ENCODE peak calls at places on chromosomes 12 and 14, in eight cellular contexts. G is HCT116, W is A549, T is HepG2, S is K562, Z is endothelial cell of umbilical vein, N is GM12878, D is H1. C is an unnamed sample.

GRCh38 chr12:43255642-43256041 is 296.4 kb downstream of the ADAMTS20 start:
- DNase-seq in W (no peak), D (no peak), N (no peak), G (no peak), Z (no peak), T (no peak), S (no peak), C (no peak)

GRCh38 chr12:3543826-3544225 is 52.8 kb downstream of the PRMT8 start:
- DNase-seq in Z (no peak), D (no peak), G (no peak), T (no peak), W (no peak), N (no peak), S (no peak), C (no peak)

GRCh38 chr12:39807043-39807442 is 187.4 kb upstream of the ABCD2 start:
- DNase-seq in D (no peak), N (no peak), S (peak; percentile 63), T (peak; percentile 45), Z (peak; percentile 39), G (peak; percentile 51), W (peak; percentile 63), C (peak; percentile 51)

GRCh38 chr14:50082308-50082742 is 34.0 kb downstream of the VCPKMT start:
- DNase-seq in G (no peak), W (no peak), S (no peak), N (no peak), T (no peak), Z (no peak), D (no peak), C (no peak)

GRCh38 chr12:65387396-65387795 is 108.9 kb downstream of the MSRB3 start:
- DNase-seq in S (no peak), W (no peak), D (no peak), N (no peak), G (no peak), T (no peak), Z (no peak), C (no peak)

GRCh38 chr14:68690106-68690960 is 102.5 kb downstream of the ZFP36L1 start:
- DNase-seq in D (no peak), G (no peak), T (no peak), S (no peak), N (no peak), Z (no peak), W (no peak), C (no peak)

GRCh38 chr14:68814376-68815287 is 21.8 kb upstream of the ZFP36L1 start:
- DNase-seq in Z (peak; percentile 70), W (peak; percentile 78), G (no peak), T (peak; percentile 74), D (no peak), S (peak; percentile 21), N (peak; percentile 84), C (peak; percentile 58)

GRCh38 chr12:70875628-70876027 is 44.9 kb downstream of the PTPRR start:
- DNase-seq in S (no peak), W (no peak), Z (no peak), T (no peak), D (no peak), G (no peak), N (no peak), C (no peak)

GRCh38 chr12:14262771-14263511 is 102.5 kb upstream of the ATF7IP start:
- DNase-seq in D (no peak), Z (no peak), W (no peak), G (no peak), T (no peak), S (no peak), N (no peak), C (no peak)

GRCh38 chr12:52027085-52027843 is 20.5 kb downstream of the TAMALIN start:
- DNase-seq in G (no peak), S (no peak), T (no peak), N (no peak), W (no peak), D (no peak), Z (no peak), C (no peak)

GRCh38 chr14:68312884-68313725 is 479.8 kb downstream of the ZFP36L1 start:
- DNase-seq in T (no peak), Z (no peak), D (no peak), W (no peak), S (no peak), N (peak; percentile 99), G (no peak), C (no peak)

GRCh38 chr14:44961151-44961729 is 507 bp downstream of the KLHL28 start:
- DNase-seq in W (peak; percentile 53), T (no peak), D (no peak), G (no peak), S (peak; percentile 43), Z (peak; percentile 59), N (no peak), C (peak; percentile 76)

GRCh38 chr12:92108651-92109050 is 37.0 kb downstream of the BTG1 start:
- DNase-seq in D (no peak), G (no peak), S (no peak), Z (no peak), W (peak; percentile 42), N (no peak), T (no peak), C (peak; percentile 96)

GRCh38 chr12:1716215-1716862 is 25.5 kb downstream of the ADIPOR2 start:
- DNase-seq in S (no peak), W (no peak), G (no peak), N (no peak), T (no peak), D (no peak), Z (no peak), C (no peak)

GRCh38 chr14:73713804-73714655 is at the start of gene PNMA1:
- DNase-seq in Z (peak; percentile 89), W (peak; percentile 82), G (no peak), N (no peak), D (peak; percentile 31), T (peak; percentile 69), S (peak; percentile 88), C (peak; percentile 89)

GRCh38 chr12:97308576-97309198 is 153.9 kb upstream of the RMST start:
- DNase-seq in W (peak; percentile 68), Z (peak; percentile 77), N (peak; percentile 15), G (peak; percentile 46), T (peak; percentile 39), S (peak; percentile 19), D (no peak), C (peak; percentile 67)

GRCh38 chr12:76266797-76267196 is 81.4 kb downstream of the BBS10 start:
- DNase-seq in W (peak; percentile 6), N (no peak), G (no peak), Z (peak; percentile 64), S (no peak), T (no peak), D (no peak), C (no peak)

GRCh38 chr14:104363891-104364760 is 215.4 kb upstream of the C14orf180 start:
- DNase-seq in D (no peak), N (no peak), Z (no peak), G (no peak), T (no peak), S (no peak), W (no peak), C (no peak)
- TF ChIP-seq MAX in D (no peak), N (no peak), Z (no peak), G (no peak), T (no peak), S (no peak), W (no peak), C (no peak)

DNA sequence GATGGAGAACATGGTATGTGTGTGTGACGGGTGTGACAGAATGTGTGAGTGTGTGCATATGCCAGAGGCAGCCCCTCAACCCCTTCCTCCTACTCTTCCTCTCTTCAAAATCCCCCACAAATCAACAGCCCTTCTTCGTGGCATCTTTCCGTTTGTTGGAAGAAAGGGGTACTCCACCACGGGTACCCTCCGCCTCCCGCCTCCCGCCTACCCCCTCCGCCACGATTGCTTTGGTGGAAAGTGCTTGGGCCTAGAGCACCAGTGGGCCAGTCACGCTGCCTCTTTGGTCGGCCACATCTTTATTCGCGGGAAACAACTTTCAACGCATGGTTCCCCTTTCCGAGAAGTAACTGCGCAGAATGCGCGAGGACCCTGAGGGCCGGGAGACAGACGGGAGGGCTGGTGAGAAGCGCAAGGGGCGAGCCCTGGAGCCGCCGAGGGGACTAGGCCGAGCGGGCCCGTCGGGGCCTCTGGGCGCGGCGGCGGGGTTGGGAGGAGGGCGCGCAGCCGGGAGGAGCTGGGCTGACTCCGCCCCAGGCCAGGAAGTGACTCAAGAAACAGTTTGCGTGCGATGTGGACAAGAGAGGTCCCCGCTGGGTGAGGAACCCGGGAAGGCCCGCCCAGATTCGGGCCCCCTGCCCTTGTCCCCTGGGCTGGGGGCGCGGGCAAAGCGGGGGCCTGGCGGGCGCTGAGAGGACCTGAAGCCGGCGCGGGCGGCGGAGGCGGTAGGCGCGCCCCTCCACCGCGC is at the start of the genes CBLN3 and KHNYN:
- DNase-seq in T (peak; percentile 94), W (peak; percentile 93), Z (peak; percentile 88), S (peak; percentile 88), D (no peak), G (peak; percentile 74), N (no peak), C (peak; percentile 95)
- TF ChIP-seq POLR2A in T (peak; percentile 96), W (peak; percentile 72), Z (no peak), S (peak; percentile 82), D (peak; percentile 85), G (peak; percentile 58), N (peak; percentile 97), C (peak; percentile 89)

DNA sequence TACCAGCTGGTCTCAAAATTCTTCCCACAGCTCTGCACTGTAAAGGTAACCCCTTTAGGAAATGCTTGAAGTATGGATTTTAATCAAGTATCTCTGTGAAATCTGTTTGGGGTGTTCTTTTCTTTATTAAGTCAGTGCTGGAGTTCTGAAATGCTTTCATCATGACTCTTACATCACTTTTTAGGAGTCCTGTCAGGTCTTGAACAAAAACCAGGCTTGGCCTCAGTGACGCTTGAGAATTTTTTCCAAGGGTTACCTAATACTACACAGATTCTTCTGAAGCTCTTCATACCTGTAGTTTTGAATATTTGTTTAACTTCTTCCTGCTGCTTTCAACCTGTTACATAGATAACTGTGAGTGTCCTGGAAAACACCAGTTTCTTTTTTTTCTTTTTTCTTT is 47.0 kb upstream of the KCNH3 start:
- DNase-seq in W (no peak), S (no peak), Z (no peak), T (no peak), N (no peak), D (no peak), G (no peak), C (no peak)
- TF ChIP-seq MAX in W (no peak), S (no peak), Z (no peak), T (no peak), N (no peak), D (no peak), G (no peak), C (no peak)

DNA sequence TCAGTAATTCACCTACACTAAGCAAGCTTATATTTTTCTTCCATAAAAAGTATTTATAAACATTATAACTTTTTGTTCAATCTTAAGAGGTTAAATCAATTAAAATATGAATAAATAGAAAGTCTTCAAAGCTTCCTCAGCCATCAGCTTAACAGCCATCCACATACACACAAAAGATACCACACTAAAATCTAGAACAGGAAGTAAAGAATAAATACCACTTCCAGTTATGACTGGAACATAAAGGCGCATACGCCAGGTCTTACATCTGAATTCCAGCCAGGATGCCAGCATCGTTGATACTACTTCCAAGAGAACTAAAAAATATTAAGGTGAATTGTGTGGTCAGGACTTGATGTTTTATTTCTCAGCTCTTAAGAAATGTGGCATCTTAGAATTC is 17.0 kb downstream of the SIX1 start:
- DNase-seq in D (no peak), S (no peak), W (no peak), T (no peak), N (no peak), Z (no peak), G (no peak), C (no peak)
- TF ChIP-seq POLR2A in D (no peak), S (no peak), W (no peak), T (no peak), N (no peak), Z (no peak), G (no peak), C (no peak)

GRCh38 chr12:32083489-32083888 is 23.2 kb upstream of the BICD1 start:
- DNase-seq in T (no peak), D (no peak), W (no peak), S (no peak), G (no peak), N (no peak), Z (no peak), C (no peak)
- TF ChIP-seq MAX in T (no peak), D (no peak), W (no peak), S (no peak), G (no peak), N (no peak), Z (no peak), C (no peak)